ENCODE peak calls at places on chromosomes 1 and 21, in six cellular contexts. I is ecto neural progenitor cell, Y is aorta, K is pancreas, J is NCI-H2029, C is fibroblast of lung. E is an unnamed sample.

GRCh38 chr1:12005488-12006166 is 13.7 kb upstream of the MIIP start:
- DNase-seq in C (no peak), J (no peak), Y (no peak), K (peak; percentile 16), I (no peak), E (no peak)

GRCh38 chr1:168628807-168629206 is 52.4 kb downstream of the XCL1 start:
- DNase-seq in J (no peak), Y (no peak), I (no peak), K (no peak), C (peak; percentile 98), E (no peak)

GRCh38 chr1:117046781-117047180 is 13.3 kb upstream of the TTF2 start:
- DNase-seq in K (no peak), C (no peak), I (no peak), Y (no peak), J (no peak), E (no peak)

GRCh38 chr1:1281533-1282321 is 1.5 kb downstream of the SCNN1D start:
- DNase-seq in C (peak; percentile 69), K (peak; percentile 96), Y (no peak), J (peak; percentile 53), I (no peak), E (no peak)

GRCh38 chr21:45504021-45504515 is 38.2 kb downstream of the SLC19A1 start:
- DNase-seq in K (peak; percentile 46), J (no peak), I (no peak), C (no peak), Y (peak; percentile 44), E (peak; percentile 70)

GRCh38 chr21:42616366-42617340 is 36.8 kb upstream of the PDE9A start:
- DNase-seq in C (no peak), I (no peak), Y (no peak), K (peak; percentile 75), J (no peak), E (peak; percentile 72)

GRCh38 chr1:37763791-37764741 is 854 bp downstream of the EPHA10 start:
- DNase-seq in J (no peak), K (peak; percentile 66), Y (no peak), C (peak; percentile 30), I (peak; percentile 89), E (no peak)

GRCh38 chr1:15154480-15155036 is 1.0 kb downstream of the TMEM51 start:
- DNase-seq in I (peak; percentile 71), J (no peak), Y (peak; percentile 63), C (peak; percentile 29), K (peak; percentile 89), E (no peak)

GRCh38 chr1:41400235-41400634 is 39.0 kb downstream of the FOXO6 start:
- DNase-seq in C (no peak), J (peak; percentile 100), I (no peak), K (no peak), Y (no peak), E (no peak)

GRCh38 chr1:33347650-33347992 is 26.7 kb upstream of the A3GALT2 start:
- DNase-seq in Y (peak; percentile 73), C (peak; percentile 43), J (no peak), K (no peak), I (no peak), E (no peak)

GRCh38 chr21:39033878-39034589 is 149.2 kb downstream of the PSMG1 start:
- DNase-seq in C (no peak), J (peak; percentile 86), Y (no peak), K (no peak), I (no peak), E (no peak)

GRCh38 chr1:151054971-151055547 is 4.4 kb downstream of the CDC42SE1 start:
- DNase-seq in C (no peak), Y (no peak), K (no peak), J (no peak), I (no peak), E (no peak)

GRCh38 chr1:6066680-6067079 is 21.0 kb downstream of the KCNAB2 start:
- DNase-seq in I (no peak), Y (no peak), C (no peak), J (no peak), K (no peak), E (no peak)

GRCh38 chr1:17550684-17551584 is 11.4 kb downstream of the ARHGEF10L start:
- DNase-seq in I (no peak), Y (no peak), C (peak; percentile 36), K (no peak), J (peak; percentile 32), E (no peak)

GRCh38 chr1:108896160-108897150 is 19.7 kb downstream of the GPSM2 start:
- DNase-seq in Y (no peak), I (no peak), K (no peak), C (peak; percentile 12), J (no peak), E (no peak)

GRCh38 chr1:240242601-240243144 is 151.0 kb downstream of the FMN2 start:
- DNase-seq in J (no peak), Y (no peak), C (peak; percentile 84), K (no peak), I (no peak), E (no peak)

GRCh38 chr1:59565611-59566410 is 248.9 kb upstream of the HOOK1 start:
- DNase-seq in I (no peak), C (peak; percentile 73), J (no peak), Y (no peak), K (no peak), E (no peak)

GRCh38 chr1:205220421-205220820 is 7.3 kb upstream of the TMCC2 start:
- DNase-seq in I (no peak), J (no peak), C (no peak), K (no peak), Y (no peak), E (no peak)

GRCh38 chr1:185054365-185055060 is 9.2 kb downstream of the RNF2 start:
- DNase-seq in Y (no peak), C (no peak), J (no peak), K (no peak), I (no peak), E (no peak)

GRCh38 chr1:210292276-210292851 is 36.3 kb upstream of the HHAT start:
- DNase-seq in J (peak; percentile 50), K (peak; percentile 92), I (peak; percentile 89), C (peak; percentile 45), Y (peak; percentile 68), E (peak; percentile 78)

GRCh38 chr1:1355376-1355775 is 3.0 kb downstream of the MXRA8 start:
- DNase-seq in C (peak; percentile 43), J (no peak), K (peak; percentile 84), I (no peak), Y (no peak), E (no peak)